ENCODE peak calls at places on chromosomes 3 and 15, in ten cellular contexts. E is psoas muscle, N is PC-3, Q is spleen, M is lower lobe of right lung, L is ovary, Y is adrenal gland, V is kidney, I is right lobe of liver, O is GM12878. G is an unnamed sample. For H3K36me3 and H3K4me1, the result is how much of the 10 kb centered on the place peaks cover.

GRCh38 chr3:191753186-191753585 is 292.2 kb downstream of the PYDC2 start:
- DNase-seq in E (no peak), N (no peak), Y (no peak), V (no peak), O (no peak), Q (no peak), I (no peak), M (no peak), L (no peak), G (no peak)

GRCh38 chr15:82680200-82681102 is 29.2 kb downstream of the AP3B2 start:
- DNase-seq in O (no peak), N (peak), V (peak), I (no peak), M (peak), Q (peak), Y (peak), L (peak), E (peak), G (no peak)

GRCh38 chr3:43260412-43260811 is 25.9 kb upstream of the SNRK start:
- DNase-seq in V (no peak), E (no peak), I (no peak), Y (no peak), O (no peak), N (peak), Q (no peak), L (no peak), M (no peak), G (no peak)

GRCh38 chr3:126487151-126487771 is 11.6 kb upstream of the ZXDC start:
- DNase-seq in L (no peak), O (no peak), V (peak), N (peak), I (no peak), M (peak), E (no peak), Q (peak), Y (peak), G (no peak)

GRCh38 chr3:13891492-13892073 is 11.7 kb upstream of the WNT7A start:
- DNase-seq in E (no peak), Y (no peak), Q (peak), N (no peak), M (no peak), L (no peak), O (no peak), I (no peak), V (no peak), G (no peak)

GRCh38 chr3:172562881-172563835 is 39.9 kb upstream of the TNFSF10 start:
- DNase-seq in N (peak), E (no peak), L (no peak), I (no peak), O (no peak), V (no peak), Y (peak), Q (no peak), M (no peak), G (no peak)

GRCh38 chr3:126523745-126524428 is at the start of gene CHST13:
- DNase-seq in N (peak), Y (peak), M (peak), Q (peak), L (peak), O (no peak), E (peak), V (peak), I (peak), G (no peak)

GRCh38 chr15:88974392-88974791 is 61.2 kb upstream of the MFGE8 start:
- DNase-seq in Q (no peak), I (no peak), Y (no peak), V (no peak), N (peak), L (no peak), M (no peak), O (no peak), E (no peak), G (no peak)

GRCh38 chr15:81957698-81958097 is 88.1 kb downstream of the MEX3B start:
- DNase-seq in Y (no peak), N (no peak), V (no peak), M (no peak), Q (no peak), E (no peak), I (no peak), O (no peak), L (no peak), G (no peak)

GRCh38 chr15:29124581-29125381 is 144.8 kb downstream of the NSMCE3 start:
- DNase-seq in L (no peak), M (peak), O (no peak), V (peak), Y (no peak), N (peak), E (peak), I (no peak), Q (peak), G (no peak)

GRCh38 chr15:83651541-83651940 is 2.4 kb upstream of the ADAMTSL3 start:
- DNase-seq in L (no peak), Q (no peak), Y (no peak), V (no peak), N (peak), I (no peak), E (no peak), M (no peak), O (no peak), G (no peak)

GRCh38 chr3:63975705-63976104 is 47.6 kb downstream of the PSMD6 start:
- DNase-seq in Q (no peak), L (peak), V (no peak), O (no peak), M (no peak), I (peak), Y (peak), E (peak), N (no peak), G (no peak)

GRCh38 chr3:171351676-171352075 is 108.5 kb downstream of the TNIK start:
- DNase-seq in I (no peak), N (peak), Y (no peak), O (no peak), E (no peak), Q (no peak), V (no peak), L (no peak), M (no peak), G (no peak)

GRCh38 chr3:128623762-128624176 is 26.8 kb downstream of the RPN1 start:
- DNase-seq in L (peak), O (no peak), Q (no peak), M (peak), Y (no peak), I (no peak), V (no peak), E (peak), N (no peak), G (no peak)

GRCh38 chr3:145952541-145952940 is 208.4 kb downstream of the PLOD2 start:
- DNase-seq in E (no peak), I (no peak), Q (no peak), Y (no peak), O (no peak), N (peak), V (no peak), L (no peak), M (no peak), G (no peak)

GRCh38 chr3:48678056-48678455 is 7.7 kb downstream of the NCKIPSD start:
- DNase-seq in Q (no peak), I (no peak), Y (no peak), V (no peak), O (no peak), M (no peak), E (no peak), N (no peak), L (no peak), G (no peak)

GRCh38 chr3:50645378-50645777 is 28.4 kb downstream of the MAPKAPK3 start:
- DNase-seq in O (no peak), Y (no peak), E (no peak), I (no peak), Q (no peak), M (no peak), N (no peak), V (no peak), L (no peak), G (no peak)

GRCh38 chr15:80906159-80906775 is 83.4 kb downstream of the MESD start:
- DNase-seq in Q (no peak), V (peak), E (peak), Y (peak), N (peak), I (no peak), L (no peak), O (no peak), M (no peak), G (no peak)

GRCh38 chr3:110106805-110107204 is 769.5 kb upstream of the DPPA4 start:
- DNase-seq in E (no peak), Q (no peak), M (no peak), Y (no peak), I (no peak), L (no peak), N (no peak), V (no peak), O (no peak), G (no peak)

GRCh38 chr15:67305506-67305905 is 50.9 kb downstream of the IQCH start:
- DNase-seq in O (no peak), V (no peak), N (no peak), Y (no peak), Q (no peak), E (no peak), M (no peak), I (no peak), L (no peak), G (no peak)

GRCh38 chr3:111971533-111971932 is 7.3 kb upstream of the ABHD10 start:
- DNase-seq in E (no peak), O (no peak), V (peak), Y (no peak), M (no peak), Q (no peak), L (peak), I (no peak), N (no peak), G (no peak)

GRCh38 chr3:155585384-155585783 is 159.5 kb downstream of the PLCH1 start:
- DNase-seq in Y (no peak), L (no peak), E (no peak), I (no peak), V (no peak), O (no peak), M (no peak), N (peak), Q (no peak), G (no peak)

GRCh38 chr3:43855674-43856299 is 165.0 kb downstream of the ABHD5 start:
- DNase-seq in L (peak), M (peak), V (no peak), Q (no peak), Y (peak), N (peak), O (peak), I (peak), E (no peak), G (no peak)

GRCh38 chr3:135444058-135444457 is 521.5 kb upstream of the PPP2R3A start:
- DNase-seq in I (no peak), O (no peak), L (no peak), Y (no peak), Q (no peak), V (no peak), E (no peak), M (no peak), N (no peak), G (no peak)

GRCh38 chr3:101900736-101901135 is 51.4 kb downstream of the NFKBIZ start:
- DNase-seq in I (no peak), Y (no peak), V (no peak), L (no peak), N (no peak), E (no peak), Q (no peak), M (no peak), O (no peak), G (no peak)

GRCh38 chr3:32238027-32238815 is at the start of gene CMTM8:
- DNase-seq in M (peak), V (peak), O (no peak), N (peak), I (peak), Y (peak), L (no peak), E (peak), Q (peak), G (peak)

GRCh38 chr3:15214758-15215157 is 8.7 kb downstream of the CAPN7 start:
- DNase-seq in O (no peak), V (no peak), E (no peak), N (no peak), Q (no peak), Y (no peak), L (no peak), I (no peak), M (no peak), G (no peak)

GRCh38 chr3:56862352-56863062 is 60.8 kb upstream of the ARHGEF3 start:
- DNase-seq in V (no peak), M (no peak), Q (no peak), O (no peak), L (peak), Y (no peak), I (no peak), N (peak), E (no peak), G (no peak)

GRCh38 chr3:49644684-49645083 is 29.5 kb upstream of the APEH start:
- DNase-seq in Y (no peak), I (no peak), Q (peak), E (no peak), N (no peak), L (no peak), M (no peak), O (no peak), V (no peak), G (no peak)

GRCh38 chr3:23669541-23670255 is 136.1 kb upstream of the UBE2E1 start:
- DNase-seq in M (no peak), Y (no peak), E (no peak), O (no peak), L (no peak), N (peak), V (no peak), I (no peak), Q (no peak), G (no peak)

GRCh38 chr15:48643776-48644497 is 1.6 kb downstream of the FBN1 start:
- DNase-seq in Q (no peak), I (no peak), N (peak), Y (no peak), M (no peak), V (no peak), O (no peak), L (no peak), E (no peak), G (no peak)

GRCh38 chr15:48638966-48639365 is 6.5 kb downstream of the FBN1 start:
- DNase-seq in N (no peak), Y (no peak), V (no peak), M (no peak), Q (no peak), O (no peak), L (no peak), E (no peak), I (no peak), G (no peak)

GRCh38 chr15:48643236-48643635 is 2.3 kb downstream of the FBN1 start:
- DNase-seq in Y (no peak), V (no peak), M (no peak), L (no peak), O (no peak), Q (no peak), N (peak), I (no peak), E (no peak), G (no peak)

GRCh38 chr15:48642795-48643194 is 2.7 kb downstream of the FBN1 start:
- DNase-seq in M (no peak), L (no peak), Y (no peak), Q (no peak), I (no peak), V (no peak), O (no peak), N (no peak), E (no peak), G (no peak)

DNA sequence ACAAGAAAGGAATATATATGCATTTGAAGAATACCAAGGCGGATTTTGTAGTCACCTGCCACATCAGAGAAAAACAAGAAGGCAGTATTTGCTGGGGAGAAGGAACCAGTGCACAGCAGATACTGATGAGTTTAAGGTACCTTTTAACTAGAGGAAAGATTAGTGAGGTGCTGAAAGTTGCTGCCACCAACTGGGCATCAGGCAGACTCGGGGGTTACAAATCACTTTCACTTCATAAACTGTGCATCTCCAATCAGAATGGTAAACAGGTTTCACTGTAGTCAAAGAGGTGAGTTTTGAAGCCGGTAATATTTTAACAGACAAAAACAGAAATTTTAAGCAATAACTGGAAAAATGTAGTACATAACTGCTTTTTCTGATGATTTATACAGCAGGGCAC is 4.1 kb downstream of the FBN1 start:
- DNase-seq in I (no peak), Q (no peak), N (peak), V (no peak), Y (no peak), L (no peak), M (no peak), O (peak), E (no peak), G (no peak)
- H3K36me3 ChIP-seq in I (under half), Q (under half), N (under half), V (under half), Y (under half), L (under half), M (under half), O (under half), E (under half), G (under half)

DNA sequence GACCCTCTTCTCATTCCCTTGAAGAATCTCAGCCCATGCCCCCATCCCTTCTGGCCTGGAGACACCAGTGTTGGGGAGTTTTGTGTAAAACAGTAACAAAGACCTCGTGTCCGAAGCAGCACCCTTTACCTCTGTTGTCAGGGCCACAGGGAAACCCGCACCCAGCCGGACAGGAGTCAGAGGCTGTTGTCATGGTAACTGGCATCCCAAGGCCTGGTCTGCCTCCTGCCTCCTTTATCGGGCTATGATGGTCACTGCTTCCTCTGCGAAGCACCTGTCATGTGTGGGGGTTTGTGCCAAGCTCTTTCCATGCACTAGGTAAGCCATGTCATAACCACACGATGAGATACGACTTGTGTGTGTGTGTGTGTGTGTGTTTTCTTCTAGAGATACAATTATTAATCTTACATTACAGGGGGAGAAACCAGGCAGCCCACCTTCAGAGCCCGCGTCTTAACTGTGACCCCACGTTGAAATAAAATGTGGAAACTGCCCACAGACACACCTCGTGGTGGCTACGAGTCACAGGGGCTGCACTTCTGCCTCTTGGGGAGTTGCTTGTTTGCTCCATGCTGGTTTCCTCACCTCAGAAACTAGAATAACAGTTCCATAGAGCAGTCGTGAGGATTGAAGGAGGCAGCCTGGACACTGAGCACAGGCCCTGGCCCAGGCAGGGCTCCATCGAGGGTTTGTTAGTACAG is 18.0 kb downstream of the ZDHHC19 start:
- DNase-seq in I (no peak), Q (peak), L (no peak), V (peak), O (no peak), M (no peak), E (peak), Y (no peak), N (no peak), G (no peak)
- H3K4me1 ChIP-seq in I (under half), Q (under half), L (under half), V (under half), O (under half), M (under half), E (under half), Y (under half), N (under half), G (under half)

DNA sequence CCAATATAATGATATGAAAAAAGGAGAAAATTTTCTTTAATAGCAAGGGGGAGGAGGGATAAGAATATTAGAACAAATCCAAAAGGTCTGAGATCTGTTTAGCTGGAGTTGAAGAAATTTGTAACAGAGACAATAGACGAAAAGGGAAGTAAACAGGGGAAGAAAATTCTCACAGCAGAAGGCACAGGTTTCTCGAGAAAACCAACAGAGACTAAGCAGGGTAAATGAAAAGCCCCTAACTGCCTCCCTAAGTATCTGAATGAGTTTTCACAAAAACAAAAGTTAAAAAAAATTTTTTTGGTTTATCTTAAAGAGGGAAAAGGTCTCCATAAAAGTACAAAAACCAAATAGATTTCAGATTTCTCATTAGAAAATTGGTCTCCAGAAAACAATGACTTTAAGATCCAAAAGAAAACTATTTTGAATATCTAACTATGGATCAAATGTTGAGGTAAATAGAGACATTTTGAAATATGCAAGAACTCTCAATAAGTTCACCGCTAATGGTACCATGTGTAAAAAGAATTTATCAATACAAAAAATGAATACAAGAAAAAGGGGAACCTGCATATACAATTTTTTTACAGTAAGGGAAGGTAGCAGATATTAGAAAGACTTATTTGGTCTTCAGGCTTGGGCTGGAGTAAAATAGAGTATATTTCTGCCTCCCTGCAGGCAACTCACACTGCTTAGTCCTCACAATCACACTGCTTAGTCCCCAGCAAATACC is 23.9 kb upstream of the NEK10 start:
- DNase-seq in M (no peak), Y (no peak), Q (no peak), L (no peak), V (no peak), E (no peak), O (peak), I (no peak), N (no peak), G (no peak)
- TF ChIP-seq CTCF in M (no peak), Y (no peak), Q (no peak), L (no peak), V (no peak), E (no peak), O (no peak), I (no peak), N (no peak), G (no peak)

DNA sequence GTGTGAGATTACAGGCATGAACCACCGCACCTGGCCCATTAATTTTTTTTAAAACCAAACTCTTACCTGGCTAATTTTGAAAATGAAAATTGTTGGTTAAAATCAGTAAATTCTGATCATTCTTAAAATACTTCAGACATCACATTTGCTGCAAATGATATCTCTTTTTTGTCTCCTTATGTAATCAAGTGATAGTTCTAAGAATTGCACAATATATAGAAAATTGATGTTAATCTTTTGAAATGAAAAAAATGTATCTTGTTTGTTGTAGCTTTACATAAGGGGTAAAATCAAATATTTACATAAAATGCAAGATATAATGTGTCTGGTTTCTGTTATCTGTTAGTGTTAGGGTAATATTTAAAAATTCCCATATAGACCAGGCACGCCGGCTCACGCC is 5.0 kb downstream of the GTPBP8 start:
- DNase-seq in Q (no peak), E (no peak), N (no peak), M (no peak), O (no peak), V (no peak), Y (no peak), L (no peak), I (no peak), G (no peak)
- H3K36me3 ChIP-seq in Q (under half), E (under half), N (under half), M (under half), O (under half), V (under half), Y (under half), L (under half), I (under half), G (under half)

GRCh38 chr15:75360391-75360790 is 8.0 kb downstream of the MAN2C1 start:
- DNase-seq in M (no peak), I (no peak), V (peak), Q (no peak), E (no peak), Y (no peak), O (no peak), L (no peak), N (no peak), G (no peak)
- H3K4me1 ChIP-seq in M (under half), I (under half), V (under half), Q (under half), E (under half), Y (under half), O (under half), L (under half), N (under half), G (under half)

GRCh38 chr3:39279745-39280517 is at the start of gene CX3CR1:
- DNase-seq in E (peak), Q (no peak), L (no peak), V (no peak), Y (no peak), N (no peak), O (no peak), M (no peak), I (peak), G (no peak)
- TF ChIP-seq CTCF in E (no peak), Q (no peak), L (no peak), V (no peak), Y (no peak), N (no peak), O (no peak), M (no peak), I (no peak), G (no peak)

G was measured in ascending aorta.